ENCODE peak calls at places on chromosomes 5 and 9, in seven cellular contexts. Y is A549, H is WTC11, V is LNCaP clone FGC, D is IMR-90, J is brain microvascular endothelial cell, T is hepatocyte. O is an unnamed sample.

GRCh38 chr9:136363106-136363605 is 388 bp downstream of the DNLZ start:
- DNase-seq in Y (peak; percentile 82), H (peak; percentile 98), V (peak; percentile 78), D (peak; percentile 91), J (peak; percentile 88), T (peak; percentile 98), O (peak; percentile 90)

GRCh38 chr5:172806897-172807672 is 27.0 kb upstream of the ERGIC1 start:
- DNase-seq in Y (peak; percentile 93), H (peak; percentile 73), V (peak; percentile 4), D (peak; percentile 89), J (peak; percentile 91), T (peak; percentile 93), O (peak; percentile 68)

GRCh38 chr9:16028516-16028915 is 475.7 kb downstream of the CCDC171 start:
- DNase-seq in Y (no peak), H (no peak), V (no peak), D (peak; percentile 44), J (no peak), T (no peak), O (no peak)

GRCh38 chr9:132201780-132202703 is 40.2 kb downstream of the NTNG2 start:
- DNase-seq in Y (no peak), H (no peak), V (no peak), D (no peak), J (no peak), T (no peak), O (no peak)

GRCh38 chr9:74824654-74825053 is 63.1 kb downstream of the TRPM6 start:
- DNase-seq in Y (no peak), H (no peak), V (peak; percentile 84), D (no peak), J (peak; percentile 92), T (no peak), O (no peak)

GRCh38 chr9:10366171-10366779 is 246.5 kb downstream of the PTPRD start:
- DNase-seq in Y (peak; percentile 2), H (no peak), V (peak; percentile 18), D (peak; percentile 13), J (peak; percentile 37), T (peak; percentile 61), O (no peak)

GRCh38 chr5:178931846-178932760 is 8.9 kb upstream of the ZNF454 start:
- DNase-seq in Y (no peak), H (no peak), V (no peak), D (no peak), J (no peak), T (no peak), O (no peak)

GRCh38 chr5:80706835-80707447 is 52.2 kb upstream of the DHFR start:
- DNase-seq in Y (no peak), H (no peak), V (no peak), D (no peak), J (no peak), T (no peak), O (no peak)

GRCh38 chr9:114777841-114778240 is 28.0 kb downstream of the TNFSF15 start:
- DNase-seq in Y (no peak), H (no peak), V (no peak), D (no peak), J (peak; percentile 16), T (no peak), O (no peak)

GRCh38 chr9:107137495-107138202 is 145.4 kb upstream of the RAD23B start:
- DNase-seq in Y (peak; percentile 48), H (no peak), V (no peak), D (peak; percentile 33), J (no peak), T (peak; percentile 57), O (no peak)

GRCh38 chr9:504921-505821 is 290.5 kb downstream of the DOCK8 start:
- DNase-seq in Y (peak; percentile 47), H (peak; percentile 47), V (no peak), D (no peak), J (no peak), T (peak; percentile 55), O (peak; percentile 30)

GRCh38 chr9:89179535-89179919 is 909 bp upstream of the SHC3 start:
- DNase-seq in Y (no peak), H (no peak), V (no peak), D (peak; percentile 68), J (no peak), T (no peak), O (no peak)

GRCh38 chr5:148483750-148484149 is 100.0 kb downstream of the FBXO38 start:
- DNase-seq in Y (no peak), H (no peak), V (no peak), D (no peak), J (no peak), T (no peak), O (no peak)

GRCh38 chr9:69898714-69899209 is 78.1 kb downstream of the CFAP95 start:
- DNase-seq in Y (no peak), H (no peak), V (no peak), D (peak; percentile 92), J (peak; percentile 74), T (no peak), O (no peak)

GRCh38 chr5:128749584-128749983 is 211.5 kb upstream of the FBN2 start:
- DNase-seq in Y (no peak), H (no peak), V (no peak), D (no peak), J (no peak), T (no peak), O (no peak)

GRCh38 chr9:92706218-92706940 is 36.4 kb upstream of the IPPK start:
- DNase-seq in Y (no peak), H (peak; percentile 76), V (no peak), D (no peak), J (no peak), T (no peak), O (no peak)

GRCh38 chr9:22682536-22683392 is 236.1 kb downstream of the DMRTA1 start:
- DNase-seq in Y (no peak), H (no peak), V (no peak), D (peak; percentile 89), J (no peak), T (no peak), O (no peak)

GRCh38 chr5:100777680-100778281 is 125.3 kb downstream of the ST8SIA4 start:
- DNase-seq in Y (no peak), H (no peak), V (no peak), D (peak; percentile 89), J (peak; percentile 75), T (peak; percentile 46), O (no peak)

GRCh38 chr5:31692561-31693221 is 53.8 kb downstream of the PDZD2 start:
- DNase-seq in Y (no peak), H (no peak), V (no peak), D (no peak), J (no peak), T (no peak), O (no peak)

GRCh38 chr9:1495684-1496083 is 445.5 kb downstream of the DMRT2 start:
- DNase-seq in Y (no peak), H (no peak), V (no peak), D (no peak), J (no peak), T (no peak), O (no peak)

GRCh38 chr5:40121236-40121635 is 558.5 kb upstream of the PTGER4 start:
- DNase-seq in Y (no peak), H (no peak), V (no peak), D (no peak), J (no peak), T (no peak), O (no peak)

GRCh38 chr5:20486826-20487225 is 498.8 kb upstream of the CDH18 start:
- DNase-seq in Y (no peak), H (no peak), V (no peak), D (no peak), J (no peak), T (no peak), O (no peak)

GRCh38 chr5:119327018-119327417 is 28.8 kb upstream of the TNFAIP8 start:
- DNase-seq in Y (no peak), H (no peak), V (no peak), D (peak; percentile 55), J (no peak), T (no peak), O (no peak)

GRCh38 chr5:2996687-2997086 is 245.2 kb upstream of the IRX2 start:
- DNase-seq in Y (no peak), H (no peak), V (no peak), D (no peak), J (no peak), T (no peak), O (no peak)

GRCh38 chr5:36073595-36074216 is 7.0 kb upstream of the UGT3A2 start:
- DNase-seq in Y (no peak), H (peak; percentile 18), V (no peak), D (no peak), J (no peak), T (peak; percentile 26), O (no peak)

DNA sequence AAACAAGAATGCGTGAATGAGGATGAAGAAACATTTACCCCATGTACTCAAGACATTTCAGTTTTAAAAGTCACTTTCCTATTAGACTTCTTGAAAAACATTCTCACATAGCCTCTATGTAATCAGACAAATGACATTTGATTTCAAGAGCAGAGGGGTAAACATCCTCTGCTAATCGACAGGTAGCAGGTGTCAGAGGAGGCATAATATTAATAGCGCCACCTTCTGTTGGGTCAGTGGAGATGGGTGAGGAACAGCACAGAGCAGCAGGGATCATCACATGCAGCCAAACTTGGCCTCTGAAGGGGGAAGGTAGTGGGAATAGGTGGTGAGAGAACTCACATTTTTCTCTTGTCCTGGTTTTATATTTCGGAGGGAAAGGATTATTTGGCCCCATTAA is 3.3 kb upstream of the LSM11 start:
- DNase-seq in Y (peak; percentile 69), H (peak; percentile 27), V (no peak), D (no peak), J (no peak), T (peak; percentile 23), O (no peak)
- TF ChIP-seq CTCF in Y (peak; percentile 65), H (peak; percentile 39), V (peak; percentile 65), D (peak; percentile 40), J (peak; percentile 71), T (peak; percentile 38), O (no peak)

GRCh38 chr5:501833-502184 is 22.4 kb downstream of the SLC9A3 start:
- DNase-seq in Y (no peak), H (no peak), V (no peak), D (no peak), J (no peak), T (no peak), O (no peak)
- TF ChIP-seq CTCF in Y (no peak), H (no peak), V (no peak), D (no peak), J (no peak), T (no peak), O (no peak)

DNA sequence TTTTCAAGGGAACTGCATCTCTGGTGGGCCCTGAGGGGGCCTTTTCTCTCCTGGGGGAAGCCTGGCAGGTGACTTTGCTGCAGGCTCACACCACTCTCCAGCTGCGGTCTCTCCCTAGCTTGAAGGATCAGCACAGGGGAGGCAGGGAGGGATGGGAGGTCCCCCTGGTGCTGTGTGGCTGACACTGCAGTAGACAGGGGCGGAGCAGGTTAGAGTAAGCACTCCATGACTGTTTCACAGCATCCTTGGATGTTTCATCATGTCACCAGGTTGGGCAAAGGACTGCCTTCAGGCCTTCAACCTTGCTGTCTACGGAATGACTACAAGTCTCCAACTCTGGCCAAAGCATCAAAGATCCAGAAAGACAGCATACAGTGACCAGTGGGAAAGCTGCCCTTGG is 470.7 kb downstream of the CDK5RAP2 start:
- DNase-seq in Y (peak; percentile 44), H (peak; percentile 78), V (no peak), D (no peak), J (no peak), T (peak; percentile 44), O (no peak)
- TF ChIP-seq CTCF in Y (no peak), H (peak; percentile 24), V (no peak), D (peak; percentile 23), J (peak; percentile 7), T (peak; percentile 23), O (no peak)

DNA sequence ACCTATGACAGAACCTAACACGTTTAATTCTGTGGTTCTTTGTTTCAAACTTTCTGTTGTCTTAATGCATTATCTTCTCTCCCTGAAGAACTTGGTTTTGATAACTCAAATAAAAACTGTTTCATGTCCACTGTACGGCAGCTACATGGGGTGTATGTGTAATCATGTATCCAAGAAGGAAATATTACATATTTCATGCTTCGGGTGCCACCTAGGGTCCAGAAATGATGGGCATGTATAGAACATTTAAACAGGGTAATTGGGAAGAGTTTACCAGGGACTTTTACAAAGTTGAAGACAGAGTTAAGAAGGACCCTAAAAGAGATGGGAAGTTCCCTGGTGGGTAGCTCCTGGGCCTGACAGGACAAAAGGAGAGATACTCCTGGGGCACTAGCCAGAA is 291.3 kb downstream of the FBXL7 start:
- DNase-seq in Y (no peak), H (no peak), V (no peak), D (no peak), J (no peak), T (no peak), O (no peak)
- TF ChIP-seq CTCF in Y (no peak), H (no peak), V (peak; percentile 65), D (no peak), J (no peak), T (peak; percentile 13), O (no peak)

O was measured in activated B cell treated with CpG ODN at 0.5 μM for 24 hours.